ENCODE peak calls at places on chromosomes 13 and 19, in four cellular contexts. P, V, O and M are unnamed samples.
A peak's percentile ranks its signal among the peaks of the same experiment; 100 is the strongest.

GRCh38 chr19:12792853-12793289 is 1.6 kb downstream of the JUNB start:
- DNase-seq in P (no peak), V (no peak), O (no peak), M (no peak)

GRCh38 chr13:36082396-36082795 is 48.8 kb downstream of the DCLK1 start:
- DNase-seq in P (no peak), V (no peak), O (no peak), M (no peak)

GRCh38 chr19:55711719-55712118 is 26.5 kb downstream of the NLRP9 start:
- DNase-seq in P (no peak), V (no peak), O (no peak), M (no peak)

GRCh38 chr19:31676271-31677004 is 327.2 kb upstream of the TSHZ3 start:
- DNase-seq in P (no peak), V (no peak), O (no peak), M (no peak)

GRCh38 chr19:4519521-4520277 is 1.4 kb upstream of the PLIN4 start:
- DNase-seq in P (no peak), V (no peak), O (no peak), M (no peak)

GRCh38 chr19:8552810-8553209 is 24.4 kb downstream of the MYO1F start:
- DNase-seq in P (no peak), V (peak; percentile 67), O (no peak), M (peak; percentile 37)

GRCh38 chr13:106230450-106230849 is 305.0 kb downstream of the EFNB2 start:
- DNase-seq in P (no peak), V (peak; percentile 72), O (no peak), M (no peak)

GRCh38 chr19:2733930-2734588 is 5.8 kb downstream of the SLC39A3 start:
- DNase-seq in P (no peak), V (no peak), O (no peak), M (no peak)

GRCh38 chr19:38409631-38410133 is 6.8 kb downstream of the FAM98C start:
- DNase-seq in P (no peak), V (peak; percentile 67), O (no peak), M (no peak)

GRCh38 chr19:18062043-18062442 is 24.7 kb downstream of the IL12RB1 start:
- DNase-seq in P (no peak), V (no peak), O (no peak), M (no peak)

GRCh38 chr13:86282450-86282849 is 483.2 kb upstream of the SLITRK6 start:
- DNase-seq in P (no peak), V (peak; percentile 46), O (no peak), M (peak; percentile 10)

GRCh38 chr13:109729031-109729870 is 57.1 kb downstream of the IRS2 start:
- DNase-seq in P (no peak), V (peak; percentile 38), O (no peak), M (no peak)

GRCh38 chr13:63337041-63337440 is 1921.4 kb upstream of the PCDH20 start:
- DNase-seq in P (no peak), V (no peak), O (no peak), M (no peak)

GRCh38 chr19:4633140-4633967 is 6.0 kb upstream of the TNFAIP8L1 start:
- DNase-seq in P (peak; percentile 72), V (peak; percentile 90), O (peak; percentile 39), M (peak; percentile 69)

GRCh38 chr19:29735821-29736220 is 20.8 kb upstream of the C19orf12 start:
- DNase-seq in P (no peak), V (no peak), O (no peak), M (no peak)

GRCh38 chr13:93450226-93450625 is 223.6 kb downstream of the GPC6 start:
- DNase-seq in P (no peak), V (peak; percentile 45), O (no peak), M (no peak)

GRCh38 chr13:106533940-106534843 is 1.3 kb downstream of the EFNB2 start:
- DNase-seq in P (peak; percentile 85), V (peak; percentile 87), O (no peak), M (peak; percentile 12)

GRCh38 chr13:20182231-20182846 is 10.4 kb downstream of the GJB2 start:
- DNase-seq in P (no peak), V (peak; percentile 72), O (no peak), M (peak; percentile 85)

GRCh38 chr19:43461303-43461702 is 4.1 kb downstream of the LYPD3 start:
- DNase-seq in P (no peak), V (no peak), O (no peak), M (no peak)

GRCh38 chr13:49098198-49098597 is 121.9 kb upstream of the MLNR start:
- DNase-seq in P (no peak), V (peak; percentile 95), O (no peak), M (no peak)

GRCh38 chr13:45332831-45333219 is 8.2 kb downstream of the TPT1 start:
- DNase-seq in P (no peak), V (no peak), O (no peak), M (no peak)

GRCh38 chr19:41548954-41549688 is 26.8 kb upstream of the CEACAM21 start:
- DNase-seq in P (no peak), V (no peak), O (no peak), M (peak; percentile 90)

GRCh38 chr13:110942248-110942981 is 27.5 kb upstream of the ANKRD10 start:
- DNase-seq in P (no peak), V (peak; percentile 32), O (peak; percentile 30), M (peak; percentile 78)

GRCh38 chr13:71879129-71879535 is 12.1 kb upstream of the DACH1 start:
- DNase-seq in P (no peak), V (peak; percentile 52), O (no peak), M (peak; percentile 68)

GRCh38 chr13:90950134-90950533 is 397.4 kb upstream of the MIR17HG start:
- DNase-seq in P (no peak), V (no peak), O (no peak), M (no peak)

GRCh38 chr13:110450016-110450900 is 111.3 kb downstream of the RAB20 start:
- DNase-seq in P (no peak), V (no peak), O (no peak), M (no peak)

GRCh38 chr13:29543230-29544215 is 52.0 kb downstream of the SLC7A1 start:
- DNase-seq in P (no peak), V (peak; percentile 77), O (peak; percentile 66), M (peak; percentile 91)

GRCh38 chr13:46367622-46368327 is 19.3 kb downstream of the RUBCNL start:
- DNase-seq in P (no peak), V (peak; percentile 56), O (no peak), M (no peak)

GRCh38 chr13:50365300-50365682 is 350.0 kb downstream of the KCNRG start:
- DNase-seq in P (no peak), V (no peak), O (no peak), M (no peak)

GRCh38 chr19:43755256-43755801 is 567 bp upstream of the SMG9 start:
- DNase-seq in P (peak; percentile 92), V (peak; percentile 55), O (peak; percentile 71), M (peak; percentile 93)

GRCh38 chr13:26377038-26377437 is 123.1 kb downstream of the CDK8 start:
- DNase-seq in P (no peak), V (peak; percentile 10), O (no peak), M (peak; percentile 19)

GRCh38 chr13:75766636-75767035 is 130.5 kb downstream of the LMO7 start:
- DNase-seq in P (no peak), V (no peak), O (no peak), M (no peak)

GRCh38 chr13:66977156-66977555 is 253.0 kb downstream of the PCDH9 start:
- DNase-seq in P (no peak), V (no peak), O (no peak), M (no peak)

GRCh38 chr19:55372316-55373081 is 2.2 kb upstream of the IL11 start:
- DNase-seq in P (no peak), V (no peak), O (peak; percentile 64), M (no peak)